ENCODE peak calls at places on chromosome 18, in four cellular contexts. One of them, this sample, is unnamed.

GRCh38 chr18:9779630-9780029 is 71.5 kb downstream of the RAB31 start:
- DNase-seq in glutamatergic neuron: no peak
- DNase-seq in activated B cell treated with CpG ODN at 0.5 μM for 24 hours: no peak
- DNase-seq in esophagus muscularis mucosa: peak
- DNase-seq in this sample: no peak

GRCh38 chr18:76824754-76825153 is 2.4 kb downstream of the ZNF236 start:
- DNase-seq in esophagus muscularis mucosa: no peak
- DNase-seq in glutamatergic neuron: no peak
- DNase-seq in activated B cell treated with CpG ODN at 0.5 μM for 24 hours: no peak
- DNase-seq in this sample: peak

GRCh38 chr18:79611040-79611681 is 68.4 kb upstream of the CTDP1 start:
- DNase-seq in esophagus muscularis mucosa: no peak
- DNase-seq in glutamatergic neuron: peak
- DNase-seq in activated B cell treated with CpG ODN at 0.5 μM for 24 hours: no peak
- DNase-seq in this sample: no peak

GRCh38 chr18:32930695-32931301 is 158.0 kb upstream of the KLHL14 start:
- DNase-seq in glutamatergic neuron: no peak
- DNase-seq in esophagus muscularis mucosa: no peak
- DNase-seq in activated B cell treated with CpG ODN at 0.5 μM for 24 hours: no peak
- DNase-seq in this sample: no peak

GRCh38 chr18:11260963-11261441 is 111.6 kb upstream of the PIEZO2 start:
- DNase-seq in esophagus muscularis mucosa: no peak
- DNase-seq in glutamatergic neuron: no peak
- DNase-seq in activated B cell treated with CpG ODN at 0.5 μM for 24 hours: no peak
- DNase-seq in this sample: no peak

GRCh38 chr18:79965119-79965902 is 868 bp downstream of the HSBP1L1 start:
- DNase-seq in activated B cell treated with CpG ODN at 0.5 μM for 24 hours: no peak
- DNase-seq in glutamatergic neuron: peak
- DNase-seq in esophagus muscularis mucosa: no peak
- DNase-seq in this sample: no peak

GRCh38 chr18:37764526-37764925 is 198.9 kb upstream of the CELF4 start:
- DNase-seq in glutamatergic neuron: no peak
- DNase-seq in activated B cell treated with CpG ODN at 0.5 μM for 24 hours: no peak
- DNase-seq in esophagus muscularis mucosa: peak
- DNase-seq in this sample: no peak

GRCh38 chr18:8107426-8107825 is 501.8 kb upstream of the RAB12 start:
- DNase-seq in esophagus muscularis mucosa: no peak
- DNase-seq in activated B cell treated with CpG ODN at 0.5 μM for 24 hours: no peak
- DNase-seq in glutamatergic neuron: no peak
- DNase-seq in this sample: no peak

GRCh38 chr18:67260841-67261240 is 255.7 kb downstream of the DSEL start:
- DNase-seq in glutamatergic neuron: no peak
- DNase-seq in esophagus muscularis mucosa: no peak
- DNase-seq in activated B cell treated with CpG ODN at 0.5 μM for 24 hours: no peak
- DNase-seq in this sample: no peak

GRCh38 chr18:23485386-23485785 is 17.9 kb upstream of the RMC1 start:
- DNase-seq in glutamatergic neuron: no peak
- DNase-seq in esophagus muscularis mucosa: no peak
- DNase-seq in activated B cell treated with CpG ODN at 0.5 μM for 24 hours: no peak
- DNase-seq in this sample: peak

GRCh38 chr18:44680271-44681038 is at the start of gene SETBP1:
- DNase-seq in glutamatergic neuron: peak
- DNase-seq in esophagus muscularis mucosa: peak
- DNase-seq in activated B cell treated with CpG ODN at 0.5 μM for 24 hours: peak
- DNase-seq in this sample: peak

GRCh38 chr18:47397671-47398319 is 146.3 kb upstream of the SKOR2 start:
- DNase-seq in esophagus muscularis mucosa: no peak
- DNase-seq in glutamatergic neuron: peak
- DNase-seq in activated B cell treated with CpG ODN at 0.5 μM for 24 hours: no peak
- DNase-seq in this sample: no peak

GRCh38 chr18:79410171-79410641 is 14.5 kb downstream of the NFATC1 start:
- DNase-seq in glutamatergic neuron: peak
- DNase-seq in esophagus muscularis mucosa: no peak
- DNase-seq in activated B cell treated with CpG ODN at 0.5 μM for 24 hours: no peak
- DNase-seq in this sample: no peak

GRCh38 chr18:55509631-55510372 is 78.2 kb downstream of the TCF4 start:
- DNase-seq in activated B cell treated with CpG ODN at 0.5 μM for 24 hours: no peak
- DNase-seq in esophagus muscularis mucosa: no peak
- DNase-seq in glutamatergic neuron: no peak
- DNase-seq in this sample: no peak

GRCh38 chr18:8341481-8342230 is 267.6 kb upstream of the RAB12 start:
- DNase-seq in activated B cell treated with CpG ODN at 0.5 μM for 24 hours: no peak
- DNase-seq in glutamatergic neuron: no peak
- DNase-seq in esophagus muscularis mucosa: no peak
- DNase-seq in this sample: no peak

GRCh38 chr18:27735117-27735516 is 441.8 kb downstream of the CDH2 start:
- DNase-seq in esophagus muscularis mucosa: no peak
- DNase-seq in activated B cell treated with CpG ODN at 0.5 μM for 24 hours: no peak
- DNase-seq in glutamatergic neuron: no peak
- DNase-seq in this sample: no peak

DNA sequence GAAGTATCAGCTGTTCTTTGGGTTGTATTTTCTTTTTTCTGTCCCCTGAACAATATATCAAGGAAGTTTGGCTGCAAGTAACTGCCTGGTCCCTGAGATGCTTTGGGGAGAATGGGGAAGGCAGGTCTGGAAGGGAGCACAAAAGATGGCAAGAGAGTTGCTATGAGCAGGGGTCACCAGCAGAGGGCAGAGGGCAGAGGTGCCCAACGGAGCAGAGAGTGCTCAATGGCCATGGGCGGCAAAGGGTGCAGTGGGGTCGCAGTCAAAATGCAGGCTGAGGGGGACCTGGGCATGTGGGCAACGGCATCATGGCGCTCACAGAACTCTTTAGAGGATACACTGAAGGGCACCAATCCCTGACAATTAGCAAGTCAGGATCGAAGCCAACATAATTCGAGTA is 107.7 kb upstream of the ATP8B1 start:
- DNase-seq in esophagus muscularis mucosa: no peak
- DNase-seq in activated B cell treated with CpG ODN at 0.5 μM for 24 hours: no peak
- DNase-seq in glutamatergic neuron: peak
- DNase-seq in this sample: no peak
- TF ChIP-seq CTCF in esophagus muscularis mucosa: no peak
- TF ChIP-seq CTCF in activated B cell treated with CpG ODN at 0.5 μM for 24 hours: no peak
- TF ChIP-seq CTCF in glutamatergic neuron: peak
- TF ChIP-seq CTCF in this sample: peak

DNA sequence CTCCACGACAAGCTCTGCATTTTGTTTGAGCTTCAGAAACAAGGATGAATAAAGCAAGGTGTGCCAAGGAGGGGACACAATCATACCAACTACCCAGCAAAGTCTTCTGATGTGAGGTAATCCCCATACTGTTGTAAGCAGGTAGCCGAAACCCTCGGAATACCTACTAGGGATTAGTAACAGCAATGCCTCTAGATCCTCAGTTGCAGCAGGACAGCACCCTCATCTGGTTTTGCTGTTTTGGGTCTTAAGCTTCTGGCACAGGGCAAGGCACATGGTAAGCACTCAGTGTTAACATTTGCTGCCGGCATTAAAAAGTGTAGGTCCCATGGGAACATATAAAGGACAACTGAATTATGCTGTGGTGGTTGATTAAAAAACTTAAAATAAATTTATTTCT is 16.0 kb upstream of the LINC00305 start:
- DNase-seq in activated B cell treated with CpG ODN at 0.5 μM for 24 hours: no peak
- DNase-seq in esophagus muscularis mucosa: no peak
- DNase-seq in glutamatergic neuron: no peak
- DNase-seq in this sample: no peak
- TF ChIP-seq CTCF in activated B cell treated with CpG ODN at 0.5 μM for 24 hours: no peak
- TF ChIP-seq CTCF in esophagus muscularis mucosa: no peak
- TF ChIP-seq CTCF in glutamatergic neuron: no peak
- TF ChIP-seq CTCF in this sample: no peak

DNA sequence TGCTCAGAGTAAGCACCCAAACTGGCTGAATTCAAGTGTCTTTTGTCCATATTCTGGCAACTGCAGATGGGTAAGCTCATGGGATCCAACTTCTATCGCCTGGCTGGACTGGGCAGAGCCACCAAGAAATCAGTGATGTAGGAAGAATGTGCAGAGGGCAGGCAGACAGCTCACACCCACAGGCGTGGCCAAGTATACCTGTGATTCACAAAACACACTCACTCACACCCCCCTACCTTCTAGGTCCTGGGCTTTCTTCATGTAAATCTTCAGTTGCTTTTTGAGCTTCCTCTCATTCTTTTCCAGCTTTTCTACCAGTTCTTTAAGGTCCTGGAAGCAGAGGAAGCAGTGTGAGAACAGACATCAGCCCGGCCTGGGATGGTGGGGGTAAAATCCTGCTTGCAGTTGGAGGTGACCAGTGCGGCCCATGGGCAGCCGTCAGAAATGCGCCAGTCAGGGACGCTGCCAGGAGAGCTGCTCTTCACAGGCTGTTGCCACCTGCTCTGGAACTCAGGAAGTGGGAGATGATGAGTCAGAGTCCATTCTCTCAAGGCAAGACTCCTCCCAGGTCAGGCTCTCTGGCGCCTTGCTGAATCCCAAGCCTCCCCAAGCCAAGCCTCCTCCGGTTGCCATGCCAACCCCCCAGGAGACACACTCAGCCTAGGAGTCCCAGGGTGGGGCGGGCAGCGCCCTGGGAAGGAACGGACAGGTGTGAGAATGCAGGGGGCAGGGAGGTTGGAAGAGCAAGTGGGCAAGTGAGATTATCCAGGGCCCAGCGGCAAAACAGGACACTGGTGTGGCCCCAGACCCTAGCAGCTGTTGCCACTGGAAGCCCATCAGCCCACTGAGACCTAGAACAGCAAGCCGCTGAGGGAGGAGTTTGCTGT is 36.2 kb upstream of the ACAA2 start:
- DNase-seq in esophagus muscularis mucosa: no peak
- DNase-seq in glutamatergic neuron: no peak
- DNase-seq in activated B cell treated with CpG ODN at 0.5 μM for 24 hours: no peak
- DNase-seq in this sample: peak
- TF ChIP-seq CTCF in esophagus muscularis mucosa: no peak
- TF ChIP-seq CTCF in glutamatergic neuron: no peak
- TF ChIP-seq CTCF in activated B cell treated with CpG ODN at 0.5 μM for 24 hours: no peak
- TF ChIP-seq CTCF in this sample: no peak

GRCh38 chr18:49859006-49859359 is 45.6 kb upstream of the ACAA2 start:
- DNase-seq in esophagus muscularis mucosa: no peak
- DNase-seq in activated B cell treated with CpG ODN at 0.5 μM for 24 hours: no peak
- DNase-seq in glutamatergic neuron: no peak
- DNase-seq in this sample: no peak

GRCh38 chr18:49862656-49863385 is 49.5 kb upstream of the ACAA2 start:
- DNase-seq in esophagus muscularis mucosa: no peak
- DNase-seq in activated B cell treated with CpG ODN at 0.5 μM for 24 hours: no peak
- DNase-seq in glutamatergic neuron: no peak
- DNase-seq in this sample: no peak

GRCh38 chr18:49863769-49864615 is 50.7 kb upstream of the ACAA2 start:
- DNase-seq in esophagus muscularis mucosa: no peak
- DNase-seq in glutamatergic neuron: no peak
- DNase-seq in activated B cell treated with CpG ODN at 0.5 μM for 24 hours: no peak
- DNase-seq in this sample: no peak

GRCh38 chr18:49859725-49860124 is 46.4 kb upstream of the ACAA2 start:
- DNase-seq in glutamatergic neuron: no peak
- DNase-seq in esophagus muscularis mucosa: no peak
- DNase-seq in activated B cell treated with CpG ODN at 0.5 μM for 24 hours: no peak
- DNase-seq in this sample: no peak

GRCh38 chr18:49861659-49862058 is 48.3 kb upstream of the ACAA2 start:
- DNase-seq in activated B cell treated with CpG ODN at 0.5 μM for 24 hours: no peak
- DNase-seq in glutamatergic neuron: no peak
- DNase-seq in esophagus muscularis mucosa: no peak
- DNase-seq in this sample: no peak
- TF ChIP-seq CTCF in activated B cell treated with CpG ODN at 0.5 μM for 24 hours: no peak
- TF ChIP-seq CTCF in glutamatergic neuron: peak
- TF ChIP-seq CTCF in esophagus muscularis mucosa: no peak
- TF ChIP-seq CTCF in this sample: peak

GRCh38 chr18:72456802-72457201 is 87.3 kb downstream of the CBLN2 start:
- DNase-seq in esophagus muscularis mucosa: no peak
- DNase-seq in activated B cell treated with CpG ODN at 0.5 μM for 24 hours: no peak
- DNase-seq in glutamatergic neuron: no peak
- DNase-seq in this sample: no peak
- TF ChIP-seq CTCF in esophagus muscularis mucosa: no peak
- TF ChIP-seq CTCF in activated B cell treated with CpG ODN at 0.5 μM for 24 hours: no peak
- TF ChIP-seq CTCF in glutamatergic neuron: no peak
- TF ChIP-seq CTCF in this sample: no peak

GRCh38 chr18:13425357-13426095 is 207.0 kb downstream of the LDLRAD4 start:
- DNase-seq in esophagus muscularis mucosa: no peak
- DNase-seq in glutamatergic neuron: no peak
- DNase-seq in activated B cell treated with CpG ODN at 0.5 μM for 24 hours: no peak
- DNase-seq in this sample: no peak
- TF ChIP-seq CTCF in esophagus muscularis mucosa: no peak
- TF ChIP-seq CTCF in glutamatergic neuron: no peak
- TF ChIP-seq CTCF in activated B cell treated with CpG ODN at 0.5 μM for 24 hours: no peak
- TF ChIP-seq CTCF in this sample: no peak

This sample was measured in osteocyte.